ENCODE peak calls at places on chromosome 21, in ten cellular contexts. C is right atrium auricular region; L is neural crest cell; U is heart right ventricle; M is upper lobe of right lung; N is type B pancreatic cell; I is AG09309; D is CD8-positive, alpha-beta T cell; O is fibroblast of mammary gland; R is epithelial cell of esophagus. B is an unnamed sample.

GRCh38 chr21:37249112-37249904 is 17.8 kb downstream of the VPS26C start:
- DNase-seq in C (no peak), I (no peak), L (no peak), D (no peak), O (no peak), R (no peak), N (no peak), M (no peak), U (no peak), B (no peak)

GRCh38 chr21:17854771-17855170 is 35.6 kb upstream of the C21orf91 start:
- DNase-seq in I (no peak), D (no peak), U (no peak), C (no peak), L (no peak), R (no peak), N (no peak), M (no peak), O (peak), B (no peak)

GRCh38 chr21:40671721-40672120 is 175.2 kb downstream of the DSCAM start:
- DNase-seq in R (peak), D (no peak), C (no peak), N (no peak), O (no peak), U (no peak), M (no peak), L (no peak), I (no peak), B (no peak)

GRCh38 chr21:28186604-28187003 is 806.1 kb downstream of the LTN1 start:
- DNase-seq in D (no peak), M (no peak), O (no peak), I (no peak), C (no peak), N (no peak), R (no peak), L (no peak), U (no peak), B (no peak)

GRCh38 chr21:14675774-14676530 is 129.8 kb upstream of the SAMSN1 start:
- DNase-seq in L (no peak), M (no peak), C (no peak), N (no peak), O (no peak), D (peak), I (no peak), U (no peak), R (no peak), B (no peak)

GRCh38 chr21:38869946-38870345 is 64.2 kb downstream of the ETS2 start:
- DNase-seq in N (no peak), U (no peak), L (no peak), R (peak), C (no peak), D (no peak), I (no peak), M (no peak), O (peak), B (no peak)

GRCh38 chr21:34970566-34970965 is 78.5 kb downstream of the RUNX1 start:
- DNase-seq in L (no peak), M (no peak), U (no peak), C (no peak), O (no peak), N (no peak), D (no peak), R (no peak), I (no peak), B (no peak)

GRCh38 chr21:37521658-37522057 is 155.1 kb downstream of the DYRK1A start:
- DNase-seq in D (no peak), N (no peak), U (no peak), I (no peak), C (no peak), O (no peak), L (no peak), M (no peak), R (no peak), B (no peak)

GRCh38 chr21:16193758-16194606 is 464.2 kb downstream of the USP25 start:
- DNase-seq in R (peak), M (peak), L (peak), C (peak), O (peak), I (peak), N (no peak), D (no peak), U (peak), B (no peak)

GRCh38 chr21:44710294-44710665 is 1.1 kb downstream of the TSPEAR start:
- DNase-seq in L (no peak), D (no peak), I (no peak), R (peak), O (no peak), N (peak), M (peak), U (no peak), C (no peak), B (peak)

GRCh38 chr21:38290809-38291208 is 34.0 kb downstream of the KCNJ15 start:
- DNase-seq in D (no peak), U (no peak), M (no peak), R (no peak), L (no peak), O (no peak), N (no peak), C (no peak), I (no peak), B (no peak)

GRCh38 chr21:35559128-35559831 is 501.0 kb downstream of the SETD4 start:
- DNase-seq in U (no peak), M (no peak), L (no peak), C (no peak), N (no peak), I (peak), D (no peak), O (peak), R (peak), B (no peak)

GRCh38 chr21:38126677-38127271 is 130.0 kb upstream of the KCNJ15 start:
- DNase-seq in D (peak), C (no peak), I (no peak), N (peak), U (peak), O (peak), R (peak), L (peak), M (peak), B (no peak)

GRCh38 chr21:20377250-20377649 is 621.0 kb upstream of the NCAM2 start:
- DNase-seq in D (no peak), I (no peak), O (no peak), R (no peak), N (no peak), U (no peak), M (no peak), C (no peak), L (no peak), B (no peak)

GRCh38 chr21:37232274-37233018 is 34.7 kb downstream of the VPS26C start:
- DNase-seq in I (no peak), O (no peak), D (no peak), M (no peak), U (no peak), C (no peak), N (no peak), R (no peak), L (no peak), B (no peak)

GRCh38 chr21:15283789-15284188 is 219.0 kb upstream of the NRIP1 start:
- DNase-seq in R (no peak), N (no peak), L (no peak), U (no peak), D (no peak), M (no peak), I (no peak), C (no peak), O (no peak), B (no peak)

GRCh38 chr21:34599534-34600101 is 15.3 kb downstream of the RCAN1 start:
- DNase-seq in L (no peak), R (no peak), U (no peak), N (no peak), I (no peak), O (peak), D (no peak), M (no peak), C (no peak), B (no peak)

GRCh38 chr21:42858185-42858847 is 21.0 kb downstream of the WDR4 start:
- DNase-seq in D (no peak), M (no peak), O (no peak), L (no peak), I (no peak), C (no peak), R (no peak), U (no peak), N (no peak), B (no peak)

GRCh38 chr21:36330904-36331303 is 10.9 kb downstream of the MORC3 start:
- DNase-seq in I (no peak), N (no peak), R (peak), C (no peak), D (peak), L (peak), U (peak), M (no peak), O (peak), B (no peak)

GRCh38 chr21:15250384-15250783 is 185.6 kb upstream of the NRIP1 start:
- DNase-seq in M (no peak), U (no peak), L (no peak), I (no peak), O (peak), R (peak), D (no peak), N (no peak), C (no peak), B (no peak)

GRCh38 chr21:25573409-25574206 is 33.7 kb downstream of the MRPL39 start:
- DNase-seq in D (peak), O (peak), R (peak), L (no peak), U (no peak), M (no peak), I (peak), C (no peak), N (no peak), B (no peak)

GRCh38 chr21:34844924-34845238 is 176.1 kb downstream of the CLIC6 start:
- DNase-seq in N (no peak), I (no peak), U (no peak), C (no peak), R (no peak), D (no peak), L (no peak), O (no peak), M (no peak), B (no peak)

GRCh38 chr21:22881131-22881530 is 1882.9 kb downstream of the NCAM2 start:
- DNase-seq in L (no peak), D (no peak), O (no peak), N (no peak), I (no peak), U (no peak), R (no peak), C (no peak), M (no peak), B (no peak)

DNA sequence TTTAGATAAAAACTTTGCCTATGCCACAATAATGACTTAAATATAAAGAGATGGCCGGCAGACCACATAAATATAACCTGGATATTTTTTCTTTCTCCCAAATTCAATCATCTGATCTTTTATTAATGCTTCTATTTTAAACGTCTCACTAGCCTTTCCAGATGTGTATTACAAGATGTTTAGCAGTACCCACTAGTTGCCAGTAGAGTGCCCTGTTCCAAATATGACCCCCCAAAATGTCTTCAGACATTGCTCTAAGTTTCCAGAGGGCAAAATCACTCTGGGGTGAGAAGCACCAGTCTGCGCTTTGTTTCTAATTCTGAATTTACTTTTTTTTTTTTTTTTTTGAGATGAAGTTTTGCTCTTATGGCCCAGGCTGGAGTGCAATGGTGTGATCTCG is 268.1 kb downstream of the GRIK1 start:
- DNase-seq in R (no peak), D (no peak), C (no peak), N (no peak), L (no peak), I (no peak), U (no peak), M (no peak), O (no peak), B (no peak)
- TF ChIP-seq CTCF in R (no peak), D (no peak), C (no peak), N (peak), L (no peak), I (no peak), U (no peak), M (no peak), O (no peak), B (peak)

GRCh38 chr21:46055863-46056281 is 42.0 kb upstream of the COL6A2 start:
- DNase-seq in N (peak), L (no peak), O (peak), I (no peak), D (no peak), U (no peak), M (peak), R (no peak), C (peak), B (peak)

GRCh38 chr21:46058339-46059145 is 39.4 kb upstream of the COL6A2 start:
- DNase-seq in O (no peak), M (no peak), U (no peak), C (peak), R (no peak), D (no peak), L (no peak), I (no peak), N (peak), B (peak)

GRCh38 chr21:46056450-46056903 is 41.4 kb upstream of the COL6A2 start:
- DNase-seq in N (peak), R (no peak), M (peak), D (no peak), L (no peak), I (peak), U (peak), O (peak), C (peak), B (peak)

GRCh38 chr21:46057710-46058241 is 40.1 kb upstream of the COL6A2 start:
- DNase-seq in L (no peak), M (no peak), C (peak), O (no peak), R (no peak), U (no peak), I (no peak), N (peak), D (no peak), B (peak)

DNA sequence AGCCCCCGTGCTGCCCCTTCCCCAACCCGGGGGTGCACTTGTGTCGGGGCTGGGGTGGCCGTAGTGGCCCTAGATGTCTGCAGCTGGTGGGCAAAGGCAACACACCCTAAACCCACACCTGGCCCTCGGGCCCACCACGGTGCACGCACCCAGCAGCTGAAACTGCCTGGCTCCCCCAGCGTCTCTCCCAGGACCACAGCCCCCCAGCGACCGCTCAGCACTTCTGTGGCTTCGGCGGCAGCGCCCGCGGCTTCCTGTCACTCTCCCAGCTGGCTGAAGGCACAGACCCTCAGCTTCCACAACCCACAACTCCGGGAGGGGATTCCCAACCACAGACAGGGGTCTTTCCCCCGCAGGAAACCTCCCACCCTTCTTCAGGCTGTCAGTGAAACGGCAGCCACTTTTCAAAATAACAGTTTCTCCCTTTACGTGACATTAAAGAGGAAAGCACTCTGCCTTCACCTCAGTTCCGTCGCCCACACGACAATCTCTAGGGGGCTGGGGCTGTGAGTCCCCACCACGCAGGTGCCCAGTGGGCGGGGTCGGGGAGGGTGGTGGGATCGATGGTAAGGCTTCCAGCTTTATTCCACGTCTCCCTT is 40.7 kb upstream of the COL6A2 start:
- DNase-seq in U (no peak), M (peak), R (no peak), D (peak), N (peak), O (no peak), I (no peak), C (peak), L (no peak), B (peak)
- TF ChIP-seq CTCF in U (no peak), M (no peak), R (no peak), D (no peak), N (no peak), O (no peak), I (no peak), C (no peak), L (no peak), B (no peak)

DNA sequence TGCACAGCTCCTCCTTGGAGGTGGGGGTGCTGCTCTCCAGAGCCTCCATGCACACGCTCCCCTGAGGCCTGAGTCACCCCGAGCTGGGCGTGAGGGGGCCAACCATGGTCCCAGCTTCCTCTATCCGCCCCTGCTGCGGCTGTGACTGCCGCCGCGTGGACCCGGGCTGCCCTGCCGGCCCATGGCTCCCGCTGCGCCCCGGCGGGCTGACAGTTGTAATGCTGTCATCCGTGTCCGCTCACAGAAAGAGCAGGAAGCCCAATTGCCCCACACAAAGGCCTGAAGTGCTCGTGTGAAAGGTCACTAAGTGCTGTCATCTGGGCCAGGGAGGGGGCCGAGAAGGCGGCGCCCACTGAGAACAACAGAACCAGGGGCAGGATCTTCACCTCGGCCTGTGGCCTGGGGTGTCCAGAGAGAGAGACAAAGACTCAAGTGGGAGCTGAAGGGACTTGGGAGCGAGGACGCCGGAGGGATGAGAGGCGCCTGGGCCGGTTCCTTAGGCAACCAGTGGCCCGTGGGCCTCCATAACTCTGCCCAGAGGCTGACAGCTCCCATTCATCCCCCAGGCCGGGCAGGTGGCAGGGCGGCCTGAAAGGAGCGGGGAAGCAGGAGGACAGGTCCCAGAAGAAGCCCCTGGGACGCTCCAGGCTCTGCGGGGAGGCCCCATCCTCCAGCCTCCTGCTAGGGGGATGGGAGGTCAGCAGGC is 31.5 kb downstream of the OLIG1 start:
- DNase-seq in C (no peak), L (peak), U (no peak), I (no peak), D (no peak), R (no peak), M (no peak), O (no peak), N (no peak), B (no peak)
- TF ChIP-seq CTCF in C (no peak), L (no peak), U (no peak), I (no peak), D (no peak), R (no peak), M (no peak), O (no peak), N (peak), B (no peak)

GRCh38 chr21:41794600-41794999 is 27.7 kb upstream of the RIPK4 start:
- DNase-seq in L (no peak), N (no peak), I (no peak), M (no peak), C (no peak), U (no peak), R (no peak), O (no peak), D (no peak), B (no peak)

GRCh38 chr21:41796476-41797080 is 29.7 kb upstream of the RIPK4 start:
- DNase-seq in L (no peak), I (no peak), N (no peak), O (no peak), C (no peak), M (no peak), D (no peak), R (no peak), U (no peak), B (no peak)

GRCh38 chr21:41798326-41798725 is 31.5 kb upstream of the RIPK4 start:
- DNase-seq in R (no peak), D (no peak), U (no peak), O (no peak), N (no peak), C (no peak), M (no peak), I (no peak), L (no peak), B (no peak)

DNA sequence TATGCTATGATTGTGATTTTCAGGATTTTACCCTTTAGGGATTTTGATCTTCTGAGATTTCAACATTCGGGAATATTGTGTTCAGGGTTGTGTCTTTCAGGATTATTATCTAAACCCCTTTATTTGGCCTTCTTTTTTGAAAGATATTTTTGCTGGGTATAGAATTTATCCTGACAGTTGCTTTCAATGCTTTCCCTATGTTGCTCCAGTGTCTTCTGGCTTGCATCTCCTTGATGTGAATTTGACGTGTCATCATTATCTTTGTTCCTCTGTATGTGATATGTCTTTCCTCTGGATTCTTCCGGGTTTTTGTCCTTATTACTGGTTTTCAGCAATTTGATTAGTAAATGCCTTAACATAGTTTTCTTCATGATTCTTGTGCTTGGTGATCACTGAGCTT is 25.9 kb upstream of the RIPK4 start:
- DNase-seq in D (no peak), C (no peak), U (no peak), M (no peak), L (no peak), R (no peak), O (no peak), I (no peak), N (no peak), B (no peak)
- TF ChIP-seq CTCF in D (no peak), C (no peak), U (no peak), M (no peak), L (no peak), R (no peak), O (no peak), I (no peak), N (no peak), B (no peak)

GRCh38 chr21:31213787-31214186 is 130.3 kb downstream of the TIAM1 start:
- DNase-seq in C (no peak), U (no peak), R (no peak), I (no peak), N (no peak), O (no peak), M (no peak), L (no peak), D (no peak), B (no peak)
- TF ChIP-seq CTCF in C (no peak), U (no peak), R (peak), I (peak), N (no peak), O (no peak), M (no peak), L (no peak), D (peak), B (peak)

B was measured in chondrocyte.